ENCODE peak calls at places on chromosome 17, in seven cellular contexts. One of them, this sample, is unnamed.

GRCh38 chr17:77266213-77266612 is 125.4 kb downstream of the SEC14L1 start:
- DNase-seq in PC-3: no peak
- DNase-seq in AG20443: no peak
- DNase-seq in activated naive CD4-positive, alpha-beta T cell treated with anti-CD3 and anti-CD28 coated beads, Interleukin-2, amount 10 ng/mL, durations not matched to agents 7 days and 5 days: no peak
- DNase-seq in activated T-helper 2 cell treated with anti-CD3 and anti-CD28 coated beads, Interferon-gamma antibody, Interleukin-2, Interleukin-4, amounts not matched to agents 10 μg/mL and 5 μg/mL and 100 μg/mL, durations not matched to agents 14 hours and 24 hours and 36 hours: no peak
- DNase-seq in pancreas: no peak
- DNase-seq in AG08395: no peak
- DNase-seq in this sample: no peak

GRCh38 chr17:73654241-73654640 is 10.0 kb upstream of the SDK2 start:
- DNase-seq in PC-3: no peak
- DNase-seq in AG20443: no peak
- DNase-seq in activated naive CD4-positive, alpha-beta T cell treated with anti-CD3 and anti-CD28 coated beads, Interleukin-2, amount 10 ng/mL, durations not matched to agents 7 days and 5 days: no peak
- DNase-seq in activated T-helper 2 cell treated with anti-CD3 and anti-CD28 coated beads, Interferon-gamma antibody, Interleukin-2, Interleukin-4, amounts not matched to agents 10 μg/mL and 5 μg/mL and 100 μg/mL, durations not matched to agents 14 hours and 24 hours and 36 hours: no peak
- DNase-seq in pancreas: no peak
- DNase-seq in AG08395: no peak
- DNase-seq in this sample: no peak

GRCh38 chr17:8832711-8833352 is 33.7 kb upstream of the MFSD6L start:
- DNase-seq in PC-3: no peak
- DNase-seq in AG20443: peak
- DNase-seq in activated naive CD4-positive, alpha-beta T cell treated with anti-CD3 and anti-CD28 coated beads, Interleukin-2, amount 10 ng/mL, durations not matched to agents 7 days and 5 days: peak
- DNase-seq in activated T-helper 2 cell treated with anti-CD3 and anti-CD28 coated beads, Interferon-gamma antibody, Interleukin-2, Interleukin-4, amounts not matched to agents 10 μg/mL and 5 μg/mL and 100 μg/mL, durations not matched to agents 14 hours and 24 hours and 36 hours: no peak
- DNase-seq in pancreas: peak
- DNase-seq in AG08395: no peak
- DNase-seq in this sample: peak

GRCh38 chr17:81869221-81870154 is 1.6 kb downstream of the ARHGDIA start:
- DNase-seq in PC-3: peak
- DNase-seq in AG20443: peak
- DNase-seq in activated naive CD4-positive, alpha-beta T cell treated with anti-CD3 and anti-CD28 coated beads, Interleukin-2, amount 10 ng/mL, durations not matched to agents 7 days and 5 days: peak
- DNase-seq in activated T-helper 2 cell treated with anti-CD3 and anti-CD28 coated beads, Interferon-gamma antibody, Interleukin-2, Interleukin-4, amounts not matched to agents 10 μg/mL and 5 μg/mL and 100 μg/mL, durations not matched to agents 14 hours and 24 hours and 36 hours: peak
- DNase-seq in pancreas: peak
- DNase-seq in AG08395: no peak
- DNase-seq in this sample: peak

GRCh38 chr17:82301916-82302497 is 15.4 kb downstream of the CD7 start:
- DNase-seq in PC-3: no peak
- DNase-seq in AG20443: no peak
- DNase-seq in activated naive CD4-positive, alpha-beta T cell treated with anti-CD3 and anti-CD28 coated beads, Interleukin-2, amount 10 ng/mL, durations not matched to agents 7 days and 5 days: peak
- DNase-seq in activated T-helper 2 cell treated with anti-CD3 and anti-CD28 coated beads, Interferon-gamma antibody, Interleukin-2, Interleukin-4, amounts not matched to agents 10 μg/mL and 5 μg/mL and 100 μg/mL, durations not matched to agents 14 hours and 24 hours and 36 hours: peak
- DNase-seq in pancreas: peak
- DNase-seq in AG08395: no peak
- DNase-seq in this sample: no peak

GRCh38 chr17:57389474-57389873 is 133.2 kb downstream of the MSI2 start:
- DNase-seq in PC-3: no peak
- DNase-seq in AG20443: no peak
- DNase-seq in activated naive CD4-positive, alpha-beta T cell treated with anti-CD3 and anti-CD28 coated beads, Interleukin-2, amount 10 ng/mL, durations not matched to agents 7 days and 5 days: no peak
- DNase-seq in activated T-helper 2 cell treated with anti-CD3 and anti-CD28 coated beads, Interferon-gamma antibody, Interleukin-2, Interleukin-4, amounts not matched to agents 10 μg/mL and 5 μg/mL and 100 μg/mL, durations not matched to agents 14 hours and 24 hours and 36 hours: no peak
- DNase-seq in pancreas: no peak
- DNase-seq in AG08395: no peak
- DNase-seq in this sample: no peak

GRCh38 chr17:79993390-79994221 is 42.1 kb downstream of the TBC1D16 start:
- DNase-seq in PC-3: no peak
- DNase-seq in AG20443: peak
- DNase-seq in activated naive CD4-positive, alpha-beta T cell treated with anti-CD3 and anti-CD28 coated beads, Interleukin-2, amount 10 ng/mL, durations not matched to agents 7 days and 5 days: peak
- DNase-seq in activated T-helper 2 cell treated with anti-CD3 and anti-CD28 coated beads, Interferon-gamma antibody, Interleukin-2, Interleukin-4, amounts not matched to agents 10 μg/mL and 5 μg/mL and 100 μg/mL, durations not matched to agents 14 hours and 24 hours and 36 hours: peak
- DNase-seq in pancreas: peak
- DNase-seq in AG08395: peak
- DNase-seq in this sample: no peak

GRCh38 chr17:48995871-48996695 is 1.1 kb upstream of the IGF2BP1 start:
- DNase-seq in PC-3: no peak
- DNase-seq in AG20443: no peak
- DNase-seq in activated naive CD4-positive, alpha-beta T cell treated with anti-CD3 and anti-CD28 coated beads, Interleukin-2, amount 10 ng/mL, durations not matched to agents 7 days and 5 days: peak
- DNase-seq in activated T-helper 2 cell treated with anti-CD3 and anti-CD28 coated beads, Interferon-gamma antibody, Interleukin-2, Interleukin-4, amounts not matched to agents 10 μg/mL and 5 μg/mL and 100 μg/mL, durations not matched to agents 14 hours and 24 hours and 36 hours: no peak
- DNase-seq in pancreas: no peak
- DNase-seq in AG08395: no peak
- DNase-seq in this sample: peak

GRCh38 chr17:2051388-2052237 is 3.3 kb upstream of the HIC1 start:
- DNase-seq in PC-3: no peak
- DNase-seq in AG20443: no peak
- DNase-seq in activated naive CD4-positive, alpha-beta T cell treated with anti-CD3 and anti-CD28 coated beads, Interleukin-2, amount 10 ng/mL, durations not matched to agents 7 days and 5 days: no peak
- DNase-seq in activated T-helper 2 cell treated with anti-CD3 and anti-CD28 coated beads, Interferon-gamma antibody, Interleukin-2, Interleukin-4, amounts not matched to agents 10 μg/mL and 5 μg/mL and 100 μg/mL, durations not matched to agents 14 hours and 24 hours and 36 hours: no peak
- DNase-seq in pancreas: no peak
- DNase-seq in AG08395: no peak
- DNase-seq in this sample: no peak

GRCh38 chr17:40542562-40543411 is 22.5 kb downstream of the CCR7 start:
- DNase-seq in PC-3: no peak
- DNase-seq in AG20443: peak
- DNase-seq in activated naive CD4-positive, alpha-beta T cell treated with anti-CD3 and anti-CD28 coated beads, Interleukin-2, amount 10 ng/mL, durations not matched to agents 7 days and 5 days: no peak
- DNase-seq in activated T-helper 2 cell treated with anti-CD3 and anti-CD28 coated beads, Interferon-gamma antibody, Interleukin-2, Interleukin-4, amounts not matched to agents 10 μg/mL and 5 μg/mL and 100 μg/mL, durations not matched to agents 14 hours and 24 hours and 36 hours: no peak
- DNase-seq in pancreas: peak
- DNase-seq in AG08395: peak
- DNase-seq in this sample: no peak

GRCh38 chr17:50547035-50547735 is at the start of gene SPATA20:
- DNase-seq in PC-3: peak
- DNase-seq in AG20443: peak
- DNase-seq in activated naive CD4-positive, alpha-beta T cell treated with anti-CD3 and anti-CD28 coated beads, Interleukin-2, amount 10 ng/mL, durations not matched to agents 7 days and 5 days: peak
- DNase-seq in activated T-helper 2 cell treated with anti-CD3 and anti-CD28 coated beads, Interferon-gamma antibody, Interleukin-2, Interleukin-4, amounts not matched to agents 10 μg/mL and 5 μg/mL and 100 μg/mL, durations not matched to agents 14 hours and 24 hours and 36 hours: peak
- DNase-seq in pancreas: peak
- DNase-seq in AG08395: peak
- DNase-seq in this sample: peak

GRCh38 chr17:75059369-75060345 is 12.6 kb downstream of the KCTD2 start:
- DNase-seq in PC-3: peak
- DNase-seq in AG20443: peak
- DNase-seq in activated naive CD4-positive, alpha-beta T cell treated with anti-CD3 and anti-CD28 coated beads, Interleukin-2, amount 10 ng/mL, durations not matched to agents 7 days and 5 days: no peak
- DNase-seq in activated T-helper 2 cell treated with anti-CD3 and anti-CD28 coated beads, Interferon-gamma antibody, Interleukin-2, Interleukin-4, amounts not matched to agents 10 μg/mL and 5 μg/mL and 100 μg/mL, durations not matched to agents 14 hours and 24 hours and 36 hours: no peak
- DNase-seq in pancreas: no peak
- DNase-seq in AG08395: peak
- DNase-seq in this sample: no peak

GRCh38 chr17:60393840-60394529 is 2.1 kb upstream of the USP32 start:
- DNase-seq in PC-3: no peak
- DNase-seq in AG20443: no peak
- DNase-seq in activated naive CD4-positive, alpha-beta T cell treated with anti-CD3 and anti-CD28 coated beads, Interleukin-2, amount 10 ng/mL, durations not matched to agents 7 days and 5 days: no peak
- DNase-seq in activated T-helper 2 cell treated with anti-CD3 and anti-CD28 coated beads, Interferon-gamma antibody, Interleukin-2, Interleukin-4, amounts not matched to agents 10 μg/mL and 5 μg/mL and 100 μg/mL, durations not matched to agents 14 hours and 24 hours and 36 hours: no peak
- DNase-seq in pancreas: no peak
- DNase-seq in AG08395: no peak
- DNase-seq in this sample: no peak

GRCh38 chr17:75601057-75601987 is 13.7 kb downstream of the MYO15B start:
- DNase-seq in PC-3: peak
- DNase-seq in AG20443: peak
- DNase-seq in activated naive CD4-positive, alpha-beta T cell treated with anti-CD3 and anti-CD28 coated beads, Interleukin-2, amount 10 ng/mL, durations not matched to agents 7 days and 5 days: peak
- DNase-seq in activated T-helper 2 cell treated with anti-CD3 and anti-CD28 coated beads, Interferon-gamma antibody, Interleukin-2, Interleukin-4, amounts not matched to agents 10 μg/mL and 5 μg/mL and 100 μg/mL, durations not matched to agents 14 hours and 24 hours and 36 hours: peak
- DNase-seq in pancreas: peak
- DNase-seq in AG08395: peak
- DNase-seq in this sample: peak

GRCh38 chr17:29578626-29579485 is 10.4 kb downstream of the TP53I13 start:
- DNase-seq in PC-3: no peak
- DNase-seq in AG20443: no peak
- DNase-seq in activated naive CD4-positive, alpha-beta T cell treated with anti-CD3 and anti-CD28 coated beads, Interleukin-2, amount 10 ng/mL, durations not matched to agents 7 days and 5 days: peak
- DNase-seq in activated T-helper 2 cell treated with anti-CD3 and anti-CD28 coated beads, Interferon-gamma antibody, Interleukin-2, Interleukin-4, amounts not matched to agents 10 μg/mL and 5 μg/mL and 100 μg/mL, durations not matched to agents 14 hours and 24 hours and 36 hours: no peak
- DNase-seq in pancreas: no peak
- DNase-seq in AG08395: no peak
- DNase-seq in this sample: no peak

GRCh38 chr17:6610011-6610410 is 30.5 kb downstream of the KIAA0753 start:
- DNase-seq in PC-3: no peak
- DNase-seq in AG20443: no peak
- DNase-seq in activated naive CD4-positive, alpha-beta T cell treated with anti-CD3 and anti-CD28 coated beads, Interleukin-2, amount 10 ng/mL, durations not matched to agents 7 days and 5 days: no peak
- DNase-seq in activated T-helper 2 cell treated with anti-CD3 and anti-CD28 coated beads, Interferon-gamma antibody, Interleukin-2, Interleukin-4, amounts not matched to agents 10 μg/mL and 5 μg/mL and 100 μg/mL, durations not matched to agents 14 hours and 24 hours and 36 hours: no peak
- DNase-seq in pancreas: no peak
- DNase-seq in AG08395: no peak
- DNase-seq in this sample: no peak

GRCh38 chr17:11948791-11949190 is 48.5 kb downstream of the ZNF18 start:
- DNase-seq in PC-3: peak
- DNase-seq in AG20443: peak
- DNase-seq in activated naive CD4-positive, alpha-beta T cell treated with anti-CD3 and anti-CD28 coated beads, Interleukin-2, amount 10 ng/mL, durations not matched to agents 7 days and 5 days: no peak
- DNase-seq in activated T-helper 2 cell treated with anti-CD3 and anti-CD28 coated beads, Interferon-gamma antibody, Interleukin-2, Interleukin-4, amounts not matched to agents 10 μg/mL and 5 μg/mL and 100 μg/mL, durations not matched to agents 14 hours and 24 hours and 36 hours: no peak
- DNase-seq in pancreas: no peak
- DNase-seq in AG08395: peak
- DNase-seq in this sample: no peak

GRCh38 chr17:79137015-79137770 is 62.6 kb downstream of the ENGASE start:
- DNase-seq in PC-3: no peak
- DNase-seq in AG20443: no peak
- DNase-seq in activated naive CD4-positive, alpha-beta T cell treated with anti-CD3 and anti-CD28 coated beads, Interleukin-2, amount 10 ng/mL, durations not matched to agents 7 days and 5 days: no peak
- DNase-seq in activated T-helper 2 cell treated with anti-CD3 and anti-CD28 coated beads, Interferon-gamma antibody, Interleukin-2, Interleukin-4, amounts not matched to agents 10 μg/mL and 5 μg/mL and 100 μg/mL, durations not matched to agents 14 hours and 24 hours and 36 hours: no peak
- DNase-seq in pancreas: no peak
- DNase-seq in AG08395: no peak
- DNase-seq in this sample: no peak

GRCh38 chr17:46771601-46772012 is 46.9 kb downstream of the WNT3 start:
- DNase-seq in PC-3: peak
- DNase-seq in AG20443: peak
- DNase-seq in activated naive CD4-positive, alpha-beta T cell treated with anti-CD3 and anti-CD28 coated beads, Interleukin-2, amount 10 ng/mL, durations not matched to agents 7 days and 5 days: peak
- DNase-seq in activated T-helper 2 cell treated with anti-CD3 and anti-CD28 coated beads, Interferon-gamma antibody, Interleukin-2, Interleukin-4, amounts not matched to agents 10 μg/mL and 5 μg/mL and 100 μg/mL, durations not matched to agents 14 hours and 24 hours and 36 hours: no peak
- DNase-seq in pancreas: no peak
- DNase-seq in AG08395: no peak
- DNase-seq in this sample: no peak

GRCh38 chr17:48382989-48383388 is 47.0 kb downstream of the SKAP1 start:
- DNase-seq in PC-3: peak
- DNase-seq in AG20443: no peak
- DNase-seq in activated naive CD4-positive, alpha-beta T cell treated with anti-CD3 and anti-CD28 coated beads, Interleukin-2, amount 10 ng/mL, durations not matched to agents 7 days and 5 days: no peak
- DNase-seq in activated T-helper 2 cell treated with anti-CD3 and anti-CD28 coated beads, Interferon-gamma antibody, Interleukin-2, Interleukin-4, amounts not matched to agents 10 μg/mL and 5 μg/mL and 100 μg/mL, durations not matched to agents 14 hours and 24 hours and 36 hours: no peak
- DNase-seq in pancreas: no peak
- DNase-seq in AG08395: no peak
- DNase-seq in this sample: no peak

GRCh38 chr17:34709108-34709779 is 129.9 kb downstream of the TMEM132E start:
- DNase-seq in PC-3: no peak
- DNase-seq in AG20443: no peak
- DNase-seq in activated naive CD4-positive, alpha-beta T cell treated with anti-CD3 and anti-CD28 coated beads, Interleukin-2, amount 10 ng/mL, durations not matched to agents 7 days and 5 days: no peak
- DNase-seq in activated T-helper 2 cell treated with anti-CD3 and anti-CD28 coated beads, Interferon-gamma antibody, Interleukin-2, Interleukin-4, amounts not matched to agents 10 μg/mL and 5 μg/mL and 100 μg/mL, durations not matched to agents 14 hours and 24 hours and 36 hours: no peak
- DNase-seq in pancreas: no peak
- DNase-seq in AG08395: no peak
- DNase-seq in this sample: no peak

GRCh38 chr17:76550712-76551615 is 11.1 kb downstream of the PRCD start:
- DNase-seq in PC-3: peak
- DNase-seq in AG20443: no peak
- DNase-seq in activated naive CD4-positive, alpha-beta T cell treated with anti-CD3 and anti-CD28 coated beads, Interleukin-2, amount 10 ng/mL, durations not matched to agents 7 days and 5 days: no peak
- DNase-seq in activated T-helper 2 cell treated with anti-CD3 and anti-CD28 coated beads, Interferon-gamma antibody, Interleukin-2, Interleukin-4, amounts not matched to agents 10 μg/mL and 5 μg/mL and 100 μg/mL, durations not matched to agents 14 hours and 24 hours and 36 hours: no peak
- DNase-seq in pancreas: no peak
- DNase-seq in AG08395: no peak
- DNase-seq in this sample: no peak

GRCh38 chr17:32568673-32569072 is 81.9 kb downstream of the CDK5R1 start:
- DNase-seq in PC-3: no peak
- DNase-seq in AG20443: no peak
- DNase-seq in activated naive CD4-positive, alpha-beta T cell treated with anti-CD3 and anti-CD28 coated beads, Interleukin-2, amount 10 ng/mL, durations not matched to agents 7 days and 5 days: no peak
- DNase-seq in activated T-helper 2 cell treated with anti-CD3 and anti-CD28 coated beads, Interferon-gamma antibody, Interleukin-2, Interleukin-4, amounts not matched to agents 10 μg/mL and 5 μg/mL and 100 μg/mL, durations not matched to agents 14 hours and 24 hours and 36 hours: no peak
- DNase-seq in pancreas: no peak
- DNase-seq in AG08395: no peak
- DNase-seq in this sample: no peak

GRCh38 chr17:75785770-75786538 is 1.3 kb downstream of the UNK start:
- DNase-seq in PC-3: peak
- DNase-seq in AG20443: no peak
- DNase-seq in activated naive CD4-positive, alpha-beta T cell treated with anti-CD3 and anti-CD28 coated beads, Interleukin-2, amount 10 ng/mL, durations not matched to agents 7 days and 5 days: no peak
- DNase-seq in activated T-helper 2 cell treated with anti-CD3 and anti-CD28 coated beads, Interferon-gamma antibody, Interleukin-2, Interleukin-4, amounts not matched to agents 10 μg/mL and 5 μg/mL and 100 μg/mL, durations not matched to agents 14 hours and 24 hours and 36 hours: no peak
- DNase-seq in pancreas: no peak
- DNase-seq in AG08395: peak
- DNase-seq in this sample: no peak

GRCh38 chr17:75475851-75476250 is 19.4 kb downstream of the TMEM94 start:
- DNase-seq in PC-3: no peak
- DNase-seq in AG20443: no peak
- DNase-seq in activated naive CD4-positive, alpha-beta T cell treated with anti-CD3 and anti-CD28 coated beads, Interleukin-2, amount 10 ng/mL, durations not matched to agents 7 days and 5 days: no peak
- DNase-seq in activated T-helper 2 cell treated with anti-CD3 and anti-CD28 coated beads, Interferon-gamma antibody, Interleukin-2, Interleukin-4, amounts not matched to agents 10 μg/mL and 5 μg/mL and 100 μg/mL, durations not matched to agents 14 hours and 24 hours and 36 hours: no peak
- DNase-seq in pancreas: no peak
- DNase-seq in AG08395: no peak
- DNase-seq in this sample: no peak

GRCh38 chr17:2230877-2231276 is 72.7 kb downstream of the SMG6 start:
- DNase-seq in PC-3: no peak
- DNase-seq in AG20443: no peak
- DNase-seq in activated naive CD4-positive, alpha-beta T cell treated with anti-CD3 and anti-CD28 coated beads, Interleukin-2, amount 10 ng/mL, durations not matched to agents 7 days and 5 days: no peak
- DNase-seq in activated T-helper 2 cell treated with anti-CD3 and anti-CD28 coated beads, Interferon-gamma antibody, Interleukin-2, Interleukin-4, amounts not matched to agents 10 μg/mL and 5 μg/mL and 100 μg/mL, durations not matched to agents 14 hours and 24 hours and 36 hours: no peak
- DNase-seq in pancreas: no peak
- DNase-seq in AG08395: no peak
- DNase-seq in this sample: no peak

GRCh38 chr17:50088952-50089825 is 6.0 kb upstream of the PDK2 start:
- DNase-seq in PC-3: no peak
- DNase-seq in AG20443: no peak
- DNase-seq in activated naive CD4-positive, alpha-beta T cell treated with anti-CD3 and anti-CD28 coated beads, Interleukin-2, amount 10 ng/mL, durations not matched to agents 7 days and 5 days: no peak
- DNase-seq in activated T-helper 2 cell treated with anti-CD3 and anti-CD28 coated beads, Interferon-gamma antibody, Interleukin-2, Interleukin-4, amounts not matched to agents 10 μg/mL and 5 μg/mL and 100 μg/mL, durations not matched to agents 14 hours and 24 hours and 36 hours: no peak
- DNase-seq in pancreas: no peak
- DNase-seq in AG08395: no peak
- DNase-seq in this sample: no peak

GRCh38 chr17:75404223-75404738 is 1.2 kb downstream of the GRB2 start:
- DNase-seq in PC-3: peak
- DNase-seq in AG20443: peak
- DNase-seq in activated naive CD4-positive, alpha-beta T cell treated with anti-CD3 and anti-CD28 coated beads, Interleukin-2, amount 10 ng/mL, durations not matched to agents 7 days and 5 days: peak
- DNase-seq in activated T-helper 2 cell treated with anti-CD3 and anti-CD28 coated beads, Interferon-gamma antibody, Interleukin-2, Interleukin-4, amounts not matched to agents 10 μg/mL and 5 μg/mL and 100 μg/mL, durations not matched to agents 14 hours and 24 hours and 36 hours: peak
- DNase-seq in pancreas: peak
- DNase-seq in AG08395: peak
- DNase-seq in this sample: peak

GRCh38 chr17:28725166-28725659 is 820 bp downstream of the TLCD1 start:
- DNase-seq in PC-3: peak
- DNase-seq in AG20443: no peak
- DNase-seq in activated naive CD4-positive, alpha-beta T cell treated with anti-CD3 and anti-CD28 coated beads, Interleukin-2, amount 10 ng/mL, durations not matched to agents 7 days and 5 days: no peak
- DNase-seq in activated T-helper 2 cell treated with anti-CD3 and anti-CD28 coated beads, Interferon-gamma antibody, Interleukin-2, Interleukin-4, amounts not matched to agents 10 μg/mL and 5 μg/mL and 100 μg/mL, durations not matched to agents 14 hours and 24 hours and 36 hours: no peak
- DNase-seq in pancreas: no peak
- DNase-seq in AG08395: peak
- DNase-seq in this sample: no peak

GRCh38 chr17:50829336-50829735 is 6.0 kb upstream of the WFIKKN2 start:
- DNase-seq in PC-3: no peak
- DNase-seq in AG20443: no peak
- DNase-seq in activated naive CD4-positive, alpha-beta T cell treated with anti-CD3 and anti-CD28 coated beads, Interleukin-2, amount 10 ng/mL, durations not matched to agents 7 days and 5 days: no peak
- DNase-seq in activated T-helper 2 cell treated with anti-CD3 and anti-CD28 coated beads, Interferon-gamma antibody, Interleukin-2, Interleukin-4, amounts not matched to agents 10 μg/mL and 5 μg/mL and 100 μg/mL, durations not matched to agents 14 hours and 24 hours and 36 hours: no peak
- DNase-seq in pancreas: no peak
- DNase-seq in AG08395: no peak
- DNase-seq in this sample: no peak

GRCh38 chr17:70314096-70314495 is 144.8 kb downstream of the KCNJ2 start:
- DNase-seq in PC-3: no peak
- DNase-seq in AG20443: peak
- DNase-seq in activated naive CD4-positive, alpha-beta T cell treated with anti-CD3 and anti-CD28 coated beads, Interleukin-2, amount 10 ng/mL, durations not matched to agents 7 days and 5 days: no peak
- DNase-seq in activated T-helper 2 cell treated with anti-CD3 and anti-CD28 coated beads, Interferon-gamma antibody, Interleukin-2, Interleukin-4, amounts not matched to agents 10 μg/mL and 5 μg/mL and 100 μg/mL, durations not matched to agents 14 hours and 24 hours and 36 hours: no peak
- DNase-seq in pancreas: no peak
- DNase-seq in AG08395: peak
- DNase-seq in this sample: no peak

GRCh38 chr17:46167267-46167666 is 26.0 kb downstream of the KANSL1 start:
- DNase-seq in PC-3: no peak
- DNase-seq in AG20443: no peak
- DNase-seq in activated naive CD4-positive, alpha-beta T cell treated with anti-CD3 and anti-CD28 coated beads, Interleukin-2, amount 10 ng/mL, durations not matched to agents 7 days and 5 days: no peak
- DNase-seq in activated T-helper 2 cell treated with anti-CD3 and anti-CD28 coated beads, Interferon-gamma antibody, Interleukin-2, Interleukin-4, amounts not matched to agents 10 μg/mL and 5 μg/mL and 100 μg/mL, durations not matched to agents 14 hours and 24 hours and 36 hours: no peak
- DNase-seq in pancreas: no peak
- DNase-seq in AG08395: no peak
- DNase-seq in this sample: no peak

GRCh38 chr17:64723781-64724180 is 61.7 kb upstream of the SMURF2 start:
- DNase-seq in PC-3: no peak
- DNase-seq in AG20443: no peak
- DNase-seq in activated naive CD4-positive, alpha-beta T cell treated with anti-CD3 and anti-CD28 coated beads, Interleukin-2, amount 10 ng/mL, durations not matched to agents 7 days and 5 days: no peak
- DNase-seq in activated T-helper 2 cell treated with anti-CD3 and anti-CD28 coated beads, Interferon-gamma antibody, Interleukin-2, Interleukin-4, amounts not matched to agents 10 μg/mL and 5 μg/mL and 100 μg/mL, durations not matched to agents 14 hours and 24 hours and 36 hours: no peak
- DNase-seq in pancreas: no peak
- DNase-seq in AG08395: no peak
- DNase-seq in this sample: no peak

GRCh38 chr17:77316191-77316641 is 175.4 kb downstream of the SEC14L1 start:
- DNase-seq in PC-3: no peak
- DNase-seq in AG20443: peak
- DNase-seq in activated naive CD4-positive, alpha-beta T cell treated with anti-CD3 and anti-CD28 coated beads, Interleukin-2, amount 10 ng/mL, durations not matched to agents 7 days and 5 days: peak
- DNase-seq in activated T-helper 2 cell treated with anti-CD3 and anti-CD28 coated beads, Interferon-gamma antibody, Interleukin-2, Interleukin-4, amounts not matched to agents 10 μg/mL and 5 μg/mL and 100 μg/mL, durations not matched to agents 14 hours and 24 hours and 36 hours: no peak
- DNase-seq in pancreas: peak
- DNase-seq in AG08395: peak
- DNase-seq in this sample: no peak

GRCh38 chr17:55660171-55660886 is 62.3 kb downstream of the TMEM100 start:
- DNase-seq in PC-3: no peak
- DNase-seq in AG20443: peak
- DNase-seq in activated naive CD4-positive, alpha-beta T cell treated with anti-CD3 and anti-CD28 coated beads, Interleukin-2, amount 10 ng/mL, durations not matched to agents 7 days and 5 days: no peak
- DNase-seq in activated T-helper 2 cell treated with anti-CD3 and anti-CD28 coated beads, Interferon-gamma antibody, Interleukin-2, Interleukin-4, amounts not matched to agents 10 μg/mL and 5 μg/mL and 100 μg/mL, durations not matched to agents 14 hours and 24 hours and 36 hours: no peak
- DNase-seq in pancreas: no peak
- DNase-seq in AG08395: peak
- DNase-seq in this sample: no peak

GRCh38 chr17:4148611-4149308 is 5.8 kb downstream of the CYB5D2 start:
- DNase-seq in PC-3: no peak
- DNase-seq in AG20443: no peak
- DNase-seq in activated naive CD4-positive, alpha-beta T cell treated with anti-CD3 and anti-CD28 coated beads, Interleukin-2, amount 10 ng/mL, durations not matched to agents 7 days and 5 days: no peak
- DNase-seq in activated T-helper 2 cell treated with anti-CD3 and anti-CD28 coated beads, Interferon-gamma antibody, Interleukin-2, Interleukin-4, amounts not matched to agents 10 μg/mL and 5 μg/mL and 100 μg/mL, durations not matched to agents 14 hours and 24 hours and 36 hours: no peak
- DNase-seq in pancreas: no peak
- DNase-seq in AG08395: no peak
- DNase-seq in this sample: no peak

GRCh38 chr17:59172436-59173004 is 17.0 kb downstream of the PRR11 start:
- DNase-seq in PC-3: no peak
- DNase-seq in AG20443: no peak
- DNase-seq in activated naive CD4-positive, alpha-beta T cell treated with anti-CD3 and anti-CD28 coated beads, Interleukin-2, amount 10 ng/mL, durations not matched to agents 7 days and 5 days: no peak
- DNase-seq in activated T-helper 2 cell treated with anti-CD3 and anti-CD28 coated beads, Interferon-gamma antibody, Interleukin-2, Interleukin-4, amounts not matched to agents 10 μg/mL and 5 μg/mL and 100 μg/mL, durations not matched to agents 14 hours and 24 hours and 36 hours: no peak
- DNase-seq in pancreas: no peak
- DNase-seq in AG08395: no peak
- DNase-seq in this sample: no peak

GRCh38 chr17:80424261-80424660 is 9.3 kb downstream of the ENDOV start:
- DNase-seq in PC-3: no peak
- DNase-seq in AG20443: no peak
- DNase-seq in activated naive CD4-positive, alpha-beta T cell treated with anti-CD3 and anti-CD28 coated beads, Interleukin-2, amount 10 ng/mL, durations not matched to agents 7 days and 5 days: no peak
- DNase-seq in activated T-helper 2 cell treated with anti-CD3 and anti-CD28 coated beads, Interferon-gamma antibody, Interleukin-2, Interleukin-4, amounts not matched to agents 10 μg/mL and 5 μg/mL and 100 μg/mL, durations not matched to agents 14 hours and 24 hours and 36 hours: no peak
- DNase-seq in pancreas: no peak
- DNase-seq in AG08395: no peak
- DNase-seq in this sample: no peak

This sample was measured in endothelial cell.